ENCODE peak calls at places on chromosomes 7 and 10, in seven cellular contexts. One of them, this sample, is unnamed.

GRCh38 chr7:70694909-70695803 is 436.8 kb upstream of the GALNT17 start:
- DNase-seq in psoas muscle: peak
- DNase-seq in tibial nerve: no peak
- DNase-seq in glutamatergic neuron: peak
- DNase-seq in Peyer's patch: no peak
- DNase-seq in adrenal gland: no peak
- DNase-seq in bronchial epithelial cell: no peak
- DNase-seq in this sample: no peak

GRCh38 chr10:132293416-132294195 is 14.1 kb downstream of the STK32C start:
- DNase-seq in glutamatergic neuron: peak
- DNase-seq in adrenal gland: peak
- DNase-seq in Peyer's patch: peak
- DNase-seq in tibial nerve: no peak
- DNase-seq in bronchial epithelial cell: no peak
- DNase-seq in psoas muscle: peak
- DNase-seq in this sample: no peak

GRCh38 chr7:101179117-101179779 is 845 bp downstream of the NAT16 start:
- DNase-seq in Peyer's patch: no peak
- DNase-seq in glutamatergic neuron: peak
- DNase-seq in bronchial epithelial cell: no peak
- DNase-seq in tibial nerve: no peak
- DNase-seq in adrenal gland: no peak
- DNase-seq in psoas muscle: no peak
- DNase-seq in this sample: no peak

GRCh38 chr7:94615641-94616040 is 40.3 kb downstream of the SGCE start:
- DNase-seq in glutamatergic neuron: no peak
- DNase-seq in Peyer's patch: no peak
- DNase-seq in psoas muscle: no peak
- DNase-seq in tibial nerve: no peak
- DNase-seq in adrenal gland: no peak
- DNase-seq in bronchial epithelial cell: no peak
- DNase-seq in this sample: no peak

GRCh38 chr7:55177589-55178261 is 158.9 kb downstream of the EGFR start:
- DNase-seq in psoas muscle: peak
- DNase-seq in adrenal gland: no peak
- DNase-seq in bronchial epithelial cell: no peak
- DNase-seq in Peyer's patch: no peak
- DNase-seq in glutamatergic neuron: no peak
- DNase-seq in tibial nerve: peak
- DNase-seq in this sample: no peak

GRCh38 chr7:114415054-114415997 is 711 bp downstream of the FOXP2 start:
- DNase-seq in psoas muscle: no peak
- DNase-seq in bronchial epithelial cell: peak
- DNase-seq in adrenal gland: no peak
- DNase-seq in glutamatergic neuron: no peak
- DNase-seq in Peyer's patch: no peak
- DNase-seq in tibial nerve: no peak
- DNase-seq in this sample: no peak

GRCh38 chr10:44352316-44353127 is 32.4 kb downstream of the CXCL12 start:
- DNase-seq in adrenal gland: peak
- DNase-seq in Peyer's patch: peak
- DNase-seq in tibial nerve: no peak
- DNase-seq in psoas muscle: peak
- DNase-seq in glutamatergic neuron: no peak
- DNase-seq in bronchial epithelial cell: no peak
- DNase-seq in this sample: no peak

GRCh38 chr7:134939136-134939535 is 47.2 kb upstream of the AGBL3 start:
- DNase-seq in adrenal gland: no peak
- DNase-seq in tibial nerve: no peak
- DNase-seq in glutamatergic neuron: no peak
- DNase-seq in bronchial epithelial cell: no peak
- DNase-seq in Peyer's patch: no peak
- DNase-seq in psoas muscle: no peak
- DNase-seq in this sample: no peak

GRCh38 chr10:84820121-84820520 is 491.7 kb downstream of the CCSER2 start:
- DNase-seq in Peyer's patch: no peak
- DNase-seq in glutamatergic neuron: no peak
- DNase-seq in tibial nerve: no peak
- DNase-seq in bronchial epithelial cell: peak
- DNase-seq in psoas muscle: no peak
- DNase-seq in adrenal gland: no peak
- DNase-seq in this sample: no peak

GRCh38 chr7:29398011-29398410 is 165.6 kb upstream of the PRR15 start:
- DNase-seq in adrenal gland: no peak
- DNase-seq in Peyer's patch: no peak
- DNase-seq in tibial nerve: no peak
- DNase-seq in glutamatergic neuron: no peak
- DNase-seq in psoas muscle: no peak
- DNase-seq in bronchial epithelial cell: no peak
- DNase-seq in this sample: no peak

GRCh38 chr10:118710487-118710886 is 44.3 kb downstream of the CACUL1 start:
- DNase-seq in adrenal gland: no peak
- DNase-seq in bronchial epithelial cell: no peak
- DNase-seq in tibial nerve: no peak
- DNase-seq in psoas muscle: no peak
- DNase-seq in Peyer's patch: no peak
- DNase-seq in glutamatergic neuron: no peak
- DNase-seq in this sample: no peak

GRCh38 chr10:131654471-131655087 is 246.2 kb upstream of the PPP2R2D start:
- DNase-seq in adrenal gland: no peak
- DNase-seq in glutamatergic neuron: no peak
- DNase-seq in psoas muscle: no peak
- DNase-seq in Peyer's patch: no peak
- DNase-seq in tibial nerve: no peak
- DNase-seq in bronchial epithelial cell: no peak
- DNase-seq in this sample: no peak

GRCh38 chr7:70630647-70631457 is 501.1 kb upstream of the GALNT17 start:
- DNase-seq in Peyer's patch: no peak
- DNase-seq in adrenal gland: peak
- DNase-seq in psoas muscle: peak
- DNase-seq in glutamatergic neuron: peak
- DNase-seq in tibial nerve: no peak
- DNase-seq in bronchial epithelial cell: no peak
- DNase-seq in this sample: no peak

GRCh38 chr7:52233248-52233647 is 802.2 kb upstream of the POM121L12 start:
- DNase-seq in tibial nerve: no peak
- DNase-seq in psoas muscle: no peak
- DNase-seq in adrenal gland: no peak
- DNase-seq in Peyer's patch: no peak
- DNase-seq in bronchial epithelial cell: no peak
- DNase-seq in glutamatergic neuron: no peak
- DNase-seq in this sample: no peak

GRCh38 chr10:132392811-132393694 is 3.9 kb upstream of the PWWP2B start:
- DNase-seq in Peyer's patch: peak
- DNase-seq in tibial nerve: no peak
- DNase-seq in adrenal gland: peak
- DNase-seq in psoas muscle: peak
- DNase-seq in glutamatergic neuron: no peak
- DNase-seq in bronchial epithelial cell: no peak
- DNase-seq in this sample: no peak

GRCh38 chr10:14068851-14069250 is 261.9 kb downstream of the FRMD4A start:
- DNase-seq in psoas muscle: no peak
- DNase-seq in tibial nerve: no peak
- DNase-seq in glutamatergic neuron: no peak
- DNase-seq in Peyer's patch: no peak
- DNase-seq in bronchial epithelial cell: no peak
- DNase-seq in adrenal gland: no peak
- DNase-seq in this sample: no peak

GRCh38 chr7:37234928-37235327 is 213.7 kb downstream of the ELMO1 start:
- DNase-seq in Peyer's patch: no peak
- DNase-seq in bronchial epithelial cell: peak
- DNase-seq in glutamatergic neuron: no peak
- DNase-seq in tibial nerve: no peak
- DNase-seq in adrenal gland: no peak
- DNase-seq in psoas muscle: no peak
- DNase-seq in this sample: peak

GRCh38 chr7:22864301-22864700 is 41.7 kb upstream of the TOMM7 start:
- DNase-seq in Peyer's patch: no peak
- DNase-seq in adrenal gland: no peak
- DNase-seq in glutamatergic neuron: no peak
- DNase-seq in psoas muscle: no peak
- DNase-seq in bronchial epithelial cell: no peak
- DNase-seq in tibial nerve: no peak
- DNase-seq in this sample: no peak

GRCh38 chr10:84211566-84211965 is 13.8 kb downstream of the LRIT2 start:
- DNase-seq in adrenal gland: no peak
- DNase-seq in tibial nerve: no peak
- DNase-seq in psoas muscle: no peak
- DNase-seq in bronchial epithelial cell: no peak
- DNase-seq in Peyer's patch: no peak
- DNase-seq in glutamatergic neuron: no peak
- DNase-seq in this sample: no peak

GRCh38 chr10:79285315-79286185 is 61.7 kb upstream of the PPIF start:
- DNase-seq in Peyer's patch: peak
- DNase-seq in glutamatergic neuron: no peak
- DNase-seq in tibial nerve: no peak
- DNase-seq in psoas muscle: no peak
- DNase-seq in adrenal gland: no peak
- DNase-seq in bronchial epithelial cell: no peak
- DNase-seq in this sample: peak

GRCh38 chr10:32946108-32946507 is 11.9 kb downstream of the ITGB1 start:
- DNase-seq in tibial nerve: no peak
- DNase-seq in psoas muscle: no peak
- DNase-seq in adrenal gland: no peak
- DNase-seq in glutamatergic neuron: no peak
- DNase-seq in Peyer's patch: no peak
- DNase-seq in bronchial epithelial cell: no peak
- DNase-seq in this sample: no peak

GRCh38 chr10:22657028-22657427 is 57.4 kb downstream of the PIP4K2A start:
- DNase-seq in tibial nerve: no peak
- DNase-seq in glutamatergic neuron: no peak
- DNase-seq in adrenal gland: no peak
- DNase-seq in Peyer's patch: no peak
- DNase-seq in bronchial epithelial cell: no peak
- DNase-seq in psoas muscle: no peak
- DNase-seq in this sample: no peak

GRCh38 chr10:47269294-47269693 is 30.7 kb upstream of the GDF10 start:
- DNase-seq in adrenal gland: no peak
- DNase-seq in glutamatergic neuron: no peak
- DNase-seq in tibial nerve: no peak
- DNase-seq in psoas muscle: no peak
- DNase-seq in bronchial epithelial cell: no peak
- DNase-seq in Peyer's patch: no peak
- DNase-seq in this sample: peak

GRCh38 chr10:50248598-50248997 is 2.7 kb downstream of the ASAH2 start:
- DNase-seq in bronchial epithelial cell: no peak
- DNase-seq in Peyer's patch: no peak
- DNase-seq in glutamatergic neuron: no peak
- DNase-seq in tibial nerve: no peak
- DNase-seq in psoas muscle: no peak
- DNase-seq in adrenal gland: no peak
- DNase-seq in this sample: no peak

DNA sequence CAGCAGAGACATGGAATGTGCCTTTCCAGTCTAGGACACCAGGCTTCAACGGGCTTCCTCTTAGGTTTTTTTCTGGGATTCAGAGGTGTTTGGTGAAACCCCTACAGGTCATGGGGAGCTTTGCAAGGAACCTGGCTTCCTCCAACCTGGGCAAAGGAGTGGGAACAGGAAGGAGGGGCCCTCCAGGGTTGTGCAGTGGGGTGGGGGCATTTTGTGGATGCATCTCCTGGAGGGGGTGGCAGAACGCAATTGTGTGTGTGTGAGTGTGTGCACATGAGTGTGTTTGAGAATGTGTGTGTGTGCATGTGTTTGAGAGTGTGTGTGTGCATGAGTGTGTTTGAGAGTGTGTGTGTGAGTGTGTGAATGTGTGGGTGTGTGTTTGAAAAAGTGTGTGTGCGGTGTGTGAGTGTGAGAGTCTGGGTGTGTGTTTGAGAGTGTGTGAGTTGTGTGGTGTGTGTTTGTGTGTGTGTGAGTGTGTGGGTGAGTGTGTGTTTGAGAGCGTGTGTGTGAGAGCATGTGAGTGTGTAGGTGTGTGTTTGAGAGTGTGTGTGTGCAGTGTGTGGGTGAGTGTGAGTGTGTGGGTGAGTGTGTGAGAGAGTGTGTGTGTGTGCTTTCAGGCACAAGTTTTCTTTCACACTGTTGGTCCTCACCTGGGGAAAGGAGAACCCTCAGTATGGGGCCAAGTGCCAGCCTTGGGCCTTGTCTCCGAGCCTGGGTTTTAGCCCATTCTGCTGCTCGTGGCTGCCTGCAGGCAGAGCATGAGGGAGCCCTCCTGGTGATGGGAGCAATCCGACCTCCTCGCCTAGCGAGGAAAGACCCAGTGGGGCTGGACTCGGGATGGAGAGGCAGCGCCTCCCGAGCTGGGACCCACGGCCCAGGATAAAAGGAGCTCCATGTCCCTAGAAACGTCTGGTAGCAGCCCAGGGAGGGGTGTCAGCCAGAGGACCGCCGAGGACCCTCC is 35.5 kb downstream of the CDH23 start:
- DNase-seq in tibial nerve: no peak
- DNase-seq in psoas muscle: no peak
- DNase-seq in Peyer's patch: peak
- DNase-seq in bronchial epithelial cell: no peak
- DNase-seq in adrenal gland: peak
- DNase-seq in glutamatergic neuron: no peak
- DNase-seq in this sample: no peak
- TF ChIP-seq CTCF in tibial nerve: no peak
- TF ChIP-seq CTCF in psoas muscle: no peak
- TF ChIP-seq CTCF in Peyer's patch: no peak
- TF ChIP-seq CTCF in bronchial epithelial cell: peak
- TF ChIP-seq CTCF in adrenal gland: no peak
- TF ChIP-seq CTCF in glutamatergic neuron: no peak
- TF ChIP-seq CTCF in this sample: no peak

GRCh38 chr10:63027533-63027932 is 105.6 kb upstream of the NRBF2 start:
- DNase-seq in adrenal gland: no peak
- DNase-seq in glutamatergic neuron: no peak
- DNase-seq in bronchial epithelial cell: no peak
- DNase-seq in Peyer's patch: no peak
- DNase-seq in tibial nerve: peak
- DNase-seq in psoas muscle: no peak
- DNase-seq in this sample: no peak
- TF ChIP-seq CTCF in adrenal gland: no peak
- TF ChIP-seq CTCF in glutamatergic neuron: no peak
- TF ChIP-seq CTCF in bronchial epithelial cell: no peak
- TF ChIP-seq CTCF in Peyer's patch: no peak
- TF ChIP-seq CTCF in tibial nerve: no peak
- TF ChIP-seq CTCF in psoas muscle: no peak
- TF ChIP-seq CTCF in this sample: no peak

DNA sequence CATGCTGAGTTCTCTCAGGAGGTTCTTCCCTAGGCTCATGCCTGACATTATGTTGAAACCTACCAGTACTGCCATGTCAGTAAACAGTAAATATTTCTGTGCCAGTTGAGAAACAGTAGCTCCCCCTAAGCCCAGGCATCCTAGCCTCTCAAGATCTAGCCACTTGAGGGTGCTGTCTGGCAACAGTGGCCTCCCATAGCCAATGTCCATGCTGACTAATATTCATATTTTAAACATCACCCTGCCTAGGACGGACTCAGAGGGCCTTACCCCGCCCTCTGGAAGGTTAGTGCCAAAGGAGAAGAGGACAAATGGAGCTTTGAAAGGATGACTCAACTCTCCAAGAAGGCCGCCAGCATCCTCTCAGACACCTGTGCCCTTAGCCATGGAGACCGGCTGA is 7.7 kb downstream of the ACSM6 start:
- DNase-seq in tibial nerve: no peak
- DNase-seq in glutamatergic neuron: no peak
- DNase-seq in psoas muscle: no peak
- DNase-seq in Peyer's patch: no peak
- DNase-seq in adrenal gland: no peak
- DNase-seq in bronchial epithelial cell: peak
- DNase-seq in this sample: no peak
- TF ChIP-seq CTCF in tibial nerve: no peak
- TF ChIP-seq CTCF in glutamatergic neuron: no peak
- TF ChIP-seq CTCF in psoas muscle: no peak
- TF ChIP-seq CTCF in Peyer's patch: no peak
- TF ChIP-seq CTCF in adrenal gland: no peak
- TF ChIP-seq CTCF in bronchial epithelial cell: peak
- TF ChIP-seq CTCF in this sample: no peak

GRCh38 chr7:2103071-2103898 is 129.5 kb downstream of the MAD1L1 start:
- DNase-seq in bronchial epithelial cell: no peak
- DNase-seq in psoas muscle: no peak
- DNase-seq in Peyer's patch: no peak
- DNase-seq in glutamatergic neuron: no peak
- DNase-seq in adrenal gland: no peak
- DNase-seq in tibial nerve: no peak
- DNase-seq in this sample: no peak
- TF ChIP-seq CTCF in bronchial epithelial cell: no peak
- TF ChIP-seq CTCF in psoas muscle: no peak
- TF ChIP-seq CTCF in Peyer's patch: no peak
- TF ChIP-seq CTCF in glutamatergic neuron: no peak
- TF ChIP-seq CTCF in adrenal gland: no peak
- TF ChIP-seq CTCF in tibial nerve: no peak
- TF ChIP-seq CTCF in this sample: no peak

This sample was measured in activated CD8-positive, alpha-beta T cell treated with anti-CD3 and anti-CD28 coated beads for 36 hours.